ENCODE peak calls at places on chromosomes 4 and X, in eight cellular contexts. Q is endothelial cell, L is H1, P is NCI-H2081, I is amniotic epithelial cell, K is neural crest cell, H is fibroblast of pulmonary artery, X is choroid plexus epithelial cell. N is an unnamed sample.

GRCh38 chrX:72554448-72555140 is 18.0 kb downstream of the HDAC8 start:
- DNase-seq in Q (peak), L (peak), P (no peak), I (peak), K (peak), H (no peak), X (peak), N (no peak)

GRCh38 chrX:69506617-69507499 is 2.7 kb downstream of the NALF2 start:
- DNase-seq in Q (no peak), L (no peak), P (no peak), I (no peak), K (no peak), H (peak), X (peak), N (no peak)

GRCh38 chrX:84188320-84188834 is 378 bp upstream of the RPS6KA6 start:
- DNase-seq in Q (peak), L (peak), P (peak), I (peak), K (peak), H (peak), X (peak), N (no peak)

GRCh38 chr4:123953556-123953955 is 557.0 kb downstream of the SPRY1 start:
- DNase-seq in Q (no peak), L (no peak), P (no peak), I (no peak), K (no peak), H (no peak), X (no peak), N (no peak)

GRCh38 chr4:101102114-101102752 is 245.1 kb downstream of the PPP3CA start:
- DNase-seq in Q (no peak), L (no peak), P (peak), I (peak), K (no peak), H (peak), X (peak), N (no peak)

GRCh38 chrX:18026171-18026570 is 165.1 kb upstream of the RAI2 start:
- DNase-seq in Q (no peak), L (no peak), P (no peak), I (no peak), K (no peak), H (no peak), X (no peak), N (no peak)

GRCh38 chr4:15238720-15239119 is 189.1 kb upstream of the C1QTNF7 start:
- DNase-seq in Q (peak), L (no peak), P (no peak), I (peak), K (peak), H (peak), X (peak), N (no peak)

GRCh38 chrX:2351999-2352995 is 148.5 kb downstream of the DHRSX start:
- DNase-seq in Q (no peak), L (no peak), P (no peak), I (peak), K (no peak), H (peak), X (peak), N (no peak)

GRCh38 chr4:127687580-127687979 is 42.6 kb upstream of the SLC25A31 start:
- DNase-seq in Q (no peak), L (no peak), P (no peak), I (no peak), K (no peak), H (no peak), X (no peak), N (no peak)

GRCh38 chrX:103726477-103726876 is 15.8 kb downstream of the TMEM31 start:
- DNase-seq in Q (no peak), L (no peak), P (peak), I (no peak), K (no peak), H (no peak), X (no peak), N (no peak)

GRCh38 chr4:152974732-152975614 is 38.9 kb downstream of the FHDC1 start:
- DNase-seq in Q (no peak), L (no peak), P (no peak), I (no peak), K (no peak), H (no peak), X (no peak), N (no peak)

GRCh38 chr4:165873298-165874071 is 448 bp downstream of the TLL1 start:
- DNase-seq in Q (peak), L (no peak), P (peak), I (no peak), K (peak), H (peak), X (no peak), N (no peak)

GRCh38 chr4:188854451-188854850 is 715.2 kb downstream of the TRIML1 start:
- DNase-seq in Q (no peak), L (no peak), P (no peak), I (no peak), K (no peak), H (no peak), X (no peak), N (no peak)

GRCh38 chrX:106802388-106803275 is at the start of gene TBC1D8B:
- DNase-seq in Q (peak), L (peak), P (peak), I (peak), K (peak), H (peak), X (peak), N (peak)

GRCh38 chrX:30504309-30504708 is 73.3 kb downstream of the TASL start:
- DNase-seq in Q (no peak), L (no peak), P (peak), I (peak), K (no peak), H (peak), X (peak), N (no peak)

GRCh38 chr4:29037501-29037900 is 1682.7 kb upstream of the PCDH7 start:
- DNase-seq in Q (no peak), L (no peak), P (no peak), I (no peak), K (no peak), H (no peak), X (no peak), N (no peak)

GRCh38 chr4:1209821-1210220 is 37.4 kb upstream of the SPON2 start:
- DNase-seq in Q (no peak), L (no peak), P (no peak), I (peak), K (peak), H (peak), X (peak), N (no peak)

GRCh38 chr4:150268444-150268843 is 190.2 kb downstream of the DCLK2 start:
- DNase-seq in Q (no peak), L (no peak), P (no peak), I (peak), K (no peak), H (peak), X (peak), N (no peak)

GRCh38 chr4:25879991-25880641 is 17.3 kb upstream of the SEL1L3 start:
- DNase-seq in Q (no peak), L (no peak), P (no peak), I (peak), K (no peak), H (peak), X (peak), N (no peak)

GRCh38 chrX:45400380-45400779 is 199.7 kb upstream of the DIPK2B start:
- DNase-seq in Q (no peak), L (no peak), P (no peak), I (peak), K (no peak), H (peak), X (peak), N (no peak)

GRCh38 chr4:41560112-41560511 is 22.2 kb downstream of the LIMCH1 start:
- DNase-seq in Q (no peak), L (no peak), P (no peak), I (no peak), K (no peak), H (no peak), X (no peak), N (no peak)

GRCh38 chr4:2179717-2180116 is 62.2 kb downstream of the HAUS3 start:
- DNase-seq in Q (no peak), L (no peak), P (peak), I (no peak), K (no peak), H (no peak), X (no peak), N (no peak)

GRCh38 chr4:168398589-168398988 is 80.0 kb upstream of the DDX60 start:
- DNase-seq in Q (no peak), L (no peak), P (no peak), I (no peak), K (no peak), H (no peak), X (no peak), N (no peak)

GRCh38 chr4:24736066-24736465 is 59.3 kb upstream of the SOD3 start:
- DNase-seq in Q (no peak), L (no peak), P (no peak), I (peak), K (no peak), H (peak), X (peak), N (no peak)

GRCh38 chr4:13559414-13559813 is 15.1 kb upstream of the NKX3-2 start:
- DNase-seq in Q (peak), L (no peak), P (no peak), I (peak), K (no peak), H (peak), X (peak), N (no peak)

GRCh38 chr4:19372365-19372764 is 879.3 kb upstream of the SLIT2 start:
- DNase-seq in Q (no peak), L (no peak), P (no peak), I (no peak), K (no peak), H (no peak), X (no peak), N (no peak)

GRCh38 chr4:16677545-16677944 is 220.9 kb downstream of the LDB2 start:
- DNase-seq in Q (no peak), L (no peak), P (no peak), I (no peak), K (no peak), H (no peak), X (no peak), N (no peak)

GRCh38 chr4:7839856-7840255 is 99.8 kb downstream of the AFAP1 start:
- DNase-seq in Q (no peak), L (no peak), P (no peak), I (peak), K (no peak), H (no peak), X (no peak), N (no peak)

GRCh38 chrX:40092808-40093435 is 4.8 kb downstream of the BCOR start:
- DNase-seq in Q (no peak), L (no peak), P (no peak), I (no peak), K (no peak), H (no peak), X (no peak), N (no peak)

GRCh38 chr4:117334451-117335188 is 249.2 kb upstream of the TRAM1L1 start:
- DNase-seq in Q (no peak), L (no peak), P (no peak), I (no peak), K (no peak), H (no peak), X (no peak), N (no peak)

GRCh38 chrX:154967603-154968002 is 54.9 kb downstream of the F8 start:
- DNase-seq in Q (no peak), L (no peak), P (no peak), I (peak), K (no peak), H (peak), X (peak), N (no peak)

GRCh38 chr4:165502919-165503907 is 124.4 kb downstream of the CPE start:
- DNase-seq in Q (no peak), L (no peak), P (no peak), I (peak), K (no peak), H (peak), X (peak), N (no peak)

GRCh38 chr4:146401274-146401673 is 120.5 kb downstream of the SLC10A7 start:
- DNase-seq in Q (no peak), L (no peak), P (no peak), I (no peak), K (no peak), H (peak), X (peak), N (no peak)

GRCh38 chrX:18468599-18468998 is 43.2 kb downstream of the CDKL5 start:
- DNase-seq in Q (no peak), L (no peak), P (no peak), I (no peak), K (no peak), H (no peak), X (no peak), N (no peak)

GRCh38 chr4:72375050-72375736 is 193.8 kb downstream of the ADAMTS3 start:
- DNase-seq in Q (no peak), L (no peak), P (no peak), I (peak), K (no peak), H (peak), X (peak), N (no peak)

GRCh38 chr4:156293657-156294297 is 340.1 kb upstream of the CTSO start:
- DNase-seq in Q (no peak), L (no peak), P (peak), I (peak), K (no peak), H (peak), X (peak), N (no peak)